ENCODE peak calls at places on chromosome 13, in ten cellular contexts. T is AG04450, P is aorta, M is thoracic aorta, O is IMR-90, Q is mammary epithelial cell, B is ovary, S is Panc1, Z is ascending aorta, D is hepatocyte. V is an unnamed sample.
A peak's percentile ranks its signal among the peaks of the same experiment; 100 is the strongest.

GRCh38 chr13:31172535-31172934 is 10.8 kb upstream of the HSPH1 start:
- DNase-seq in T (peak; percentile 49), P (no peak), M (no peak), O (peak; percentile 84), Q (peak; percentile 90), B (no peak), S (peak; percentile 64), Z (no peak), D (peak; percentile 33), V (no peak)

GRCh38 chr13:88071371-88071770 is 400.2 kb downstream of the SLITRK5 start:
- DNase-seq in T (no peak), P (no peak), M (no peak), O (no peak), Q (no peak), B (no peak), S (no peak), Z (no peak), D (no peak), V (no peak)

GRCh38 chr13:70043685-70044084 is 63.9 kb upstream of the ATXN8OS start:
- DNase-seq in T (no peak), P (no peak), M (no peak), O (no peak), Q (peak; percentile 11), B (no peak), S (no peak), Z (no peak), D (no peak), V (no peak)

GRCh38 chr13:24217601-24218281 is 57.2 kb downstream of the SPATA13 start:
- DNase-seq in T (no peak), P (no peak), M (no peak), O (no peak), Q (no peak), B (no peak), S (no peak), Z (no peak), D (peak; percentile 69), V (no peak)

GRCh38 chr13:21079761-21080730 is 18.7 kb upstream of the LATS2 start:
- DNase-seq in T (peak; percentile 43), P (no peak), M (no peak), O (peak; percentile 93), Q (peak; percentile 64), B (no peak), S (no peak), Z (peak; percentile 83), D (no peak), V (no peak)

GRCh38 chr13:25375727-25376358 is 4.1 kb downstream of the ATP8A2 start:
- DNase-seq in T (peak; percentile 10), P (no peak), M (no peak), O (peak; percentile 31), Q (peak; percentile 14), B (no peak), S (peak; percentile 25), Z (no peak), D (peak; percentile 56), V (no peak)

GRCh38 chr13:30880756-30881155 is 25.3 kb upstream of the MEDAG start:
- DNase-seq in T (peak; percentile 81), P (no peak), M (no peak), O (peak; percentile 97), Q (peak; percentile 70), B (no peak), S (no peak), Z (peak; percentile 82), D (peak; percentile 57), V (no peak)

GRCh38 chr13:56110751-56111150 is 1030.0 kb upstream of the PRR20A start:
- DNase-seq in T (no peak), P (no peak), M (no peak), O (no peak), Q (no peak), B (no peak), S (no peak), Z (no peak), D (no peak), V (no peak)

GRCh38 chr13:91045351-91046034 is 302.0 kb upstream of the MIR17HG start:
- DNase-seq in T (no peak), P (no peak), M (no peak), O (no peak), Q (no peak), B (no peak), S (peak; percentile 7), Z (no peak), D (peak; percentile 13), V (no peak)

GRCh38 chr13:67341406-67341805 is 111.3 kb upstream of the PCDH9 start:
- DNase-seq in T (no peak), P (no peak), M (no peak), O (peak; percentile 53), Q (peak; percentile 4), B (no peak), S (no peak), Z (no peak), D (no peak), V (no peak)

GRCh38 chr13:51818771-51819511 is 15.0 kb upstream of the DHRS12 start:
- DNase-seq in T (peak; percentile 10), P (peak; percentile 85), M (no peak), O (peak; percentile 53), Q (peak; percentile 55), B (no peak), S (no peak), Z (no peak), D (no peak), V (no peak)

DNA sequence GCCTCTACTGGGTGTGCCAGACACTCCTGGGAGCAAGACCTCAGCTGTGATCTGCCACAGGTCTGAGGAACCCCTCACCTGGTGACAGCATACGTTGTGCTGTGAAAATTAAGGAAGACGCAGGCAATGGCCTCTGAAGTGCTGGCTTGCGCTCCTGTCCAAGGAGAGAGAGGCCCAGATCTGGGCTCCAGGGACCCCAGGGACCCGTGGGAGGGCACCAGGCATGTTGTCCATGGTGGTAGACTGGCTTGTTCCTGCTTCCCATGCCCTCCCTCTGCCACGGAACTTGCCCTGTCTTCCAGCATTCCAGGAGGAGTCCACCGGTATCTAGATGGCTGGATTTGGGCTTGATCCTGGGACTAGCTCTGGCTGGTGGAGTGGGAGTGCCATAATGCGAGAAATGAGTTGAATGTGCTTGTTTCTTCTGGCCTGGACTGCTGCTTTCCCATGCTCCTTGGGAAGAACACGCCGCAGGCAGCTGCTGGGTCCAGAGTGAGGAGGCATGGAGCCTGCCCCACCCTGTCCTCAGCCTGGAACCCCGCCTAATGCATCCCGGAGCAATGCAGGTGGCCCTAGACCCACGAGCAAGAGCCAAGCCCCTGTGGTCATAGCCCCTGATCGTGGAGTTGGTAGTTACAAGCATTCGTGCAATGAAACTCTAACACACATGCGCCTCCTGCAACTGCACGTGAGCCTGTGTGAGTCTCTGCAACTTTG is 190.2 kb downstream of the TEX29 start:
- DNase-seq in T (no peak), P (peak; percentile 61), M (no peak), O (no peak), Q (no peak), B (no peak), S (no peak), Z (no peak), D (no peak), V (no peak)
- H3K27me3 ChIP-seq in T (no peaks in the 10 kb centered on the region), P (no peaks in the 10 kb centered on the region), M (no peaks in the 10 kb centered on the region), O (no peaks in the 10 kb centered on the region), Q (no peaks in the 10 kb centered on the region), B (no peaks in the 10 kb centered on the region), S (no peaks in the 10 kb centered on the region), Z (no peaks in the 10 kb centered on the region), D (peaks cover 2% of the 10 kb centered on the region), V (no peaks in the 10 kb centered on the region)

DNA sequence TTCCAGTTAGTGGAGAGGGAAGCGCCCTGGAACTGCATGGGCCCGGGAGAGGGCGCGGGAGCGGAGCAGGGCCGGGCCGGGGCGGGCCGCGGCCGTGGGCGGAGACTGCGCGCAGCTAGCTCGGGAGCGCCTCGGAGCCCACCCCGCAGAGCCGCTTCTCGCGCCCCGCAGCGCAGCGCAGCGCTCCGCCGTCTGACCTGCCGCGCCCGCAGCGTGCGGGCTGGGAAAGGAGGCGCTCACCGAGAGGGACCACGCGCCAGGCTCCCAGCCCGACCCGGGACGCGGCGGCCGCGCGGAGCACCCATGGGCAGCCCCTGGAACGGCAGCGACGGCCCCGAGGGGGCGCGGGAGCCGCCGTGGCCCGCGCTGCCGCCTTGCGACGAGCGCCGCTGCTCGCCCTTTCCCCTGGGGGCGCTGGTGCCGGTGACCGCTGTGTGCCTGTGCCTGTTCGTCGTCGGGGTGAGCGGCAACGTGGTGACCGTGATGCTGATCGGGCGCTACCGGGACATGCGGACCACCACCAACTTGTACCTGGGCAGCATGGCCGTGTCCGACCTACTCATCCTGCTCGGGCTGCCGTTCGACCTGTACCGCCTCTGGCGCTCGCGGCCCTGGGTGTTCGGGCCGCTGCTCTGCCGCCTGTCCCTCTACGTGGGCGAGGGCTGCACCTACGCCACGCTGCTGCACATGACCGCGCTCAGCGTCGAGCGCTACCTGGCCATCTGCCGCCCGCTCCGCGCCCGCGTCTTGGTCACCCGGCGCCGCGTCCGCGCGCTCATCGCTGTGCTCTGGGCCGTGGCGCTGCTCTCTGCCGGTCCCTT is at the start of gene MLNR:
- DNase-seq in T (no peak), P (peak; percentile 79), M (no peak), O (no peak), Q (peak; percentile 14), B (peak; percentile 33), S (no peak), Z (no peak), D (peak; percentile 46), V (no peak)
- H3K27me3 ChIP-seq in T (peaks cover 68% of the 10 kb centered on the region), P (no peaks in the 10 kb centered on the region), M (peaks cover 5% of the 10 kb centered on the region), O (peaks cover 79% of the 10 kb centered on the region), Q (peaks cover 41% of the 10 kb centered on the region), B (no peaks in the 10 kb centered on the region), S (no peaks in the 10 kb centered on the region), Z (peaks cover 7% of the 10 kb centered on the region), D (peaks cover 86% of the 10 kb centered on the region), V (peaks cover 57% of the 10 kb centered on the region)

DNA sequence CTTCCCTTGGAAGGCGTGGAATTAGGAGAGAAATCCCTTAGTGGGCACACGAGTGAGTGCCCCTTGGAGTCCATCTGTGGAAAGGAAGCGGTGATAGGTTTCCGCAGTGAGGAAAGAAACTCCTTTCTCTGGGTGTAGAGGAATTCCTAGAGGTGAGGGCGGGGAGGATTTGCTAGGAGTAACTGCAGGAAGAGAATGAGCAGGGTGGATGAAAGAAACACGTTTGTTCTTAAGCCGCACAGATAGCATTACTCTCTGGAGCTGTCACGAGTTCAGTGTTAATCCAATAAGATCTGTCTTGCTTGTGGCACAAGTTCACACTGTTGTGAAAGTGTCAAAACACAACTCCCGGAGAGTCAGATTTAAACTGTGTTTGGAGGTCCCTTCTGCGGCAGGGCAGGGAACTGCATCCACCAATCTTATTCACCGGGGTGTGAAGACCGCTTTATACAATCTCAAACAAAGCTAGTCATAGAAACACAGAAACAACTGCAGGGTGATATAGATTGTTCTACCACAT is 1.2 kb downstream of the KL start:
- DNase-seq in T (no peak), P (no peak), M (no peak), O (peak; percentile 6), Q (peak; percentile 31), B (no peak), S (peak; percentile 5), Z (peak; percentile 75), D (peak; percentile 63), V (no peak)
- H3K27me3 ChIP-seq in T (peaks cover 61% of the 10 kb centered on the region), P (no peaks in the 10 kb centered on the region), M (no peaks in the 10 kb centered on the region), O (peaks cover 62% of the 10 kb centered on the region), Q (peaks cover 32% of the 10 kb centered on the region), B (peaks cover 3% of the 10 kb centered on the region), S (peaks cover 4% of the 10 kb centered on the region), Z (no peaks in the 10 kb centered on the region), D (peaks cover 67% of the 10 kb centered on the region), V (peaks cover 23% of the 10 kb centered on the region)

DNA sequence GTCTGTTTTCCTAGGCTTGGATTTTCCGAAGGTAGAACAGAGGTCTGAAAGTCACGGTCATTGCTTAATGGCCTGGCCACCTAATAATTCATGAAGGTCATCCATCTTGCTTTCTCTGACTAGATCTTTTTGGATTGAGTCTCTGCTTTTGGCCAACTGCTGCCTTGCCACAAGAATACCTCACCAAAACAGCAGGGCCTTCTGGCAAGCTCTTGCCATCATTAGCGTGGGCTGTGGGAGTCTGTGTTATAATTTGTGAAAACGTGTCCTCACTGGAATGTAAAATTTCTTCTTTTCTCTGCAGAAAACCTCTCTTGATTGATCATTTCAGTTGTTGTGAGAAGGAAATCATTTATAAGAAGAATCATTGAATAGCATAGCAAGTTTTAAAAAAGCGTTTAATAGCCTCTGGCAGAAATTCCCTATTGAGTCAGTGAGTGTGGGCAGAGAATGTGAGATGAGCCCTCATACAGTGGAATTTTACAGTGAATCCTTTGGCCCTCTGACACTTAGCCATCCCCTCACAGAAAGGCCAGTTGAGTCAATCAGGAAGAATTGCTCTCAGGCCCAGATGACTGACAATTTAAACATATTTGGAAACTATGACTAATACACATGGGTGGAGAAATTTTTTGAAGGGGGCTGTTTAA is 43.2 kb upstream of the ERICH6B start:
- DNase-seq in T (no peak), P (no peak), M (no peak), O (peak; percentile 62), Q (peak; percentile 78), B (no peak), S (no peak), Z (no peak), D (no peak), V (no peak)
- H3K27me3 ChIP-seq in T (peaks cover 2% of the 10 kb centered on the region), P (no peaks in the 10 kb centered on the region), M (no peaks in the 10 kb centered on the region), O (no peaks in the 10 kb centered on the region), Q (no peaks in the 10 kb centered on the region), B (no peaks in the 10 kb centered on the region), S (no peaks in the 10 kb centered on the region), Z (no peaks in the 10 kb centered on the region), D (no peaks in the 10 kb centered on the region), V (no peaks in the 10 kb centered on the region)